ENCODE peak calls at places on chromosomes 16 and 17, in four cellular contexts. One of them, this sample, is unnamed.

GRCh38 chr17:1347681-1348318 is 52.2 kb downstream of the YWHAE start:
- DNase-seq in WTC11: no peak
- DNase-seq in central memory CD4-positive, alpha-beta T cell: peak
- DNase-seq in heart left ventricle: peak
- DNase-seq in this sample: no peak

GRCh38 chr16:67959520-67959919 is 8.9 kb downstream of the SLC12A4 start:
- DNase-seq in WTC11: no peak
- DNase-seq in central memory CD4-positive, alpha-beta T cell: no peak
- DNase-seq in heart left ventricle: peak
- DNase-seq in this sample: no peak

GRCh38 chr16:83268164-83268563 is 539.6 kb upstream of the HSBP1 start:
- DNase-seq in WTC11: no peak
- DNase-seq in central memory CD4-positive, alpha-beta T cell: no peak
- DNase-seq in heart left ventricle: no peak
- DNase-seq in this sample: no peak

GRCh38 chr16:71467810-71468209 is 5.8 kb upstream of the ZNF23 start:
- DNase-seq in WTC11: peak
- DNase-seq in central memory CD4-positive, alpha-beta T cell: peak
- DNase-seq in heart left ventricle: no peak
- DNase-seq in this sample: no peak

GRCh38 chr17:82407255-82407654 is 10.9 kb upstream of the HEXD start:
- DNase-seq in WTC11: no peak
- DNase-seq in central memory CD4-positive, alpha-beta T cell: no peak
- DNase-seq in heart left ventricle: peak
- DNase-seq in this sample: no peak

GRCh38 chr17:72515291-72516065 is 394.7 kb downstream of the SOX9 start:
- DNase-seq in WTC11: no peak
- DNase-seq in central memory CD4-positive, alpha-beta T cell: no peak
- DNase-seq in heart left ventricle: no peak
- DNase-seq in this sample: no peak

GRCh38 chr16:15538484-15538883 is 104.1 kb downstream of the BMERB1 start:
- DNase-seq in WTC11: no peak
- DNase-seq in central memory CD4-positive, alpha-beta T cell: no peak
- DNase-seq in heart left ventricle: no peak
- DNase-seq in this sample: no peak

GRCh38 chr17:15340966-15341365 is 431 bp downstream of the TEKT3 start:
- DNase-seq in WTC11: peak
- DNase-seq in central memory CD4-positive, alpha-beta T cell: no peak
- DNase-seq in heart left ventricle: no peak
- DNase-seq in this sample: no peak

GRCh38 chr17:31525801-31526549 is 134.5 kb downstream of the RAB11FIP4 start:
- DNase-seq in WTC11: peak
- DNase-seq in central memory CD4-positive, alpha-beta T cell: no peak
- DNase-seq in heart left ventricle: no peak
- DNase-seq in this sample: no peak

GRCh38 chr17:652310-652709 is 62.3 kb downstream of the VPS53 start:
- DNase-seq in WTC11: no peak
- DNase-seq in central memory CD4-positive, alpha-beta T cell: no peak
- DNase-seq in heart left ventricle: peak
- DNase-seq in this sample: no peak

GRCh38 chr17:78397681-78398101 is 19.2 kb downstream of the PGS1 start:
- DNase-seq in WTC11: no peak
- DNase-seq in central memory CD4-positive, alpha-beta T cell: no peak
- DNase-seq in heart left ventricle: peak
- DNase-seq in this sample: no peak

GRCh38 chr17:48192321-48192731 is 84.8 kb downstream of the SNX11 start:
- DNase-seq in WTC11: no peak
- DNase-seq in central memory CD4-positive, alpha-beta T cell: no peak
- DNase-seq in heart left ventricle: no peak
- DNase-seq in this sample: no peak

GRCh38 chr17:66834919-66835454 is at the start of gene CACNG5:
- DNase-seq in WTC11: peak
- DNase-seq in central memory CD4-positive, alpha-beta T cell: no peak
- DNase-seq in heart left ventricle: no peak
- DNase-seq in this sample: no peak

GRCh38 chr17:5785343-5785742 is 201.0 kb upstream of the NLRP1 start:
- DNase-seq in WTC11: no peak
- DNase-seq in central memory CD4-positive, alpha-beta T cell: no peak
- DNase-seq in heart left ventricle: no peak
- DNase-seq in this sample: no peak

GRCh38 chr17:82063424-82064415 is 1.9 kb downstream of the DUS1L start:
- DNase-seq in WTC11: no peak
- DNase-seq in central memory CD4-positive, alpha-beta T cell: no peak
- DNase-seq in heart left ventricle: no peak
- DNase-seq in this sample: no peak

GRCh38 chr17:31739300-31739699 is 119.7 kb downstream of the COPRS start:
- DNase-seq in WTC11: no peak
- DNase-seq in central memory CD4-positive, alpha-beta T cell: no peak
- DNase-seq in heart left ventricle: no peak
- DNase-seq in this sample: peak

GRCh38 chr17:68427575-68427974 is 29.7 kb downstream of the WIPI1 start:
- DNase-seq in WTC11: no peak
- DNase-seq in central memory CD4-positive, alpha-beta T cell: no peak
- DNase-seq in heart left ventricle: no peak
- DNase-seq in this sample: no peak

This sample was measured in non-pigmented ciliary epithelial cell.